ENCODE peak calls at places on chromosomes 7 and 10, in five cellular contexts. X is naive thymus-derived CD4-positive, alpha-beta T cell; O is PC-9; R is spleen; F is lower lobe of right lung. Z is an unnamed sample. For H3K4me1 and H3K36me3, the result is how much of the 10 kb centered on the place peaks cover.

GRCh38 chr7:80528689-80529088 is 16.8 kb upstream of the GNAT3 start:
- DNase-seq in X (no peak), F (no peak), R (no peak), O (no peak), Z (no peak)

GRCh38 chr7:44977304-44977858 is 1.4 kb downstream of the MYO1G start:
- DNase-seq in F (no peak), O (peak), R (peak), X (peak), Z (no peak)

GRCh38 chr7:81264116-81264515 is 345.3 kb upstream of the SEMA3C start:
- DNase-seq in X (no peak), O (peak), F (no peak), R (no peak), Z (no peak)

GRCh38 chr7:126818393-126819196 is 434.1 kb downstream of the GRM8 start:
- DNase-seq in O (no peak), R (no peak), F (no peak), X (no peak), Z (no peak)

GRCh38 chr10:125194814-125195213 is 34.5 kb upstream of the CTBP2 start:
- DNase-seq in R (peak), O (no peak), X (no peak), F (no peak), Z (no peak)

GRCh38 chr10:65419629-65420028 is 1506.2 kb upstream of the LRRTM3 start:
- DNase-seq in X (no peak), O (no peak), F (no peak), R (no peak), Z (no peak)

GRCh38 chr10:42960491-42961155 is 116.2 kb upstream of the RET start:
- DNase-seq in R (peak), F (peak), O (peak), X (no peak), Z (peak)

GRCh38 chr7:110809832-110810231 is 281.1 kb upstream of the LRRN3 start:
- DNase-seq in O (no peak), X (no peak), R (no peak), F (no peak), Z (no peak)

GRCh38 chr7:29328811-29329210 is 134.2 kb downstream of the CHN2 start:
- DNase-seq in O (no peak), X (no peak), R (no peak), F (no peak), Z (peak)

GRCh38 chr7:48139461-48139860 is 31.8 kb upstream of the ABCA13 start:
- DNase-seq in F (no peak), R (no peak), O (no peak), X (no peak), Z (peak)

GRCh38 chr7:135966341-135967043 is 10.7 kb downstream of the MTPN start:
- DNase-seq in X (no peak), O (no peak), F (no peak), R (no peak), Z (no peak)

GRCh38 chr7:22196429-22196828 is 160.5 kb downstream of the RAPGEF5 start:
- DNase-seq in X (no peak), O (no peak), F (no peak), R (no peak), Z (no peak)

GRCh38 chr7:22195402-22195801 is 161.6 kb downstream of the RAPGEF5 start:
- DNase-seq in X (no peak), R (no peak), F (no peak), O (no peak), Z (no peak)

GRCh38 chr7:22200238-22200637 is 156.7 kb downstream of the RAPGEF5 start:
- DNase-seq in F (no peak), X (no peak), O (no peak), R (no peak), Z (no peak)

GRCh38 chr7:22194633-22195273 is 162.2 kb downstream of the RAPGEF5 start:
- DNase-seq in F (no peak), R (no peak), X (no peak), O (no peak), Z (no peak)

DNA sequence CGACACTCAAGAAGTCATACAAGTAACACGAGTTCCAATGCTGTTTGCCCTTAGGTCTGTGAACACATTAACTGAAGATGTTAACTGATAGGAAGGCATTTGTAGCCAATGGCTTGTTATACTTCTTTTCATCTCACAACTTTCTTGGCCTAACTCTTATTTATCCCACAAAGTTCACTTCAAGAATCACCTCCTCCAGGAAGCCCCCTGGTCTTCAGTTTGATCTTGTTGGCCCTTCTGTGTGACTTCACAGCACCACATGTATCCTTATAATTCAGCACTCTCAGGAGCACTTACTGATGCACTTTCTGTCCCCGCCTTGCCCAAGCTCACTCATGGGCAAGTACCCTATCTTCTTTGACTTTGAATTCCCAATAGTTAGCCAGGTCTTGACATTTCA is 159.6 kb downstream of the RAPGEF5 start:
- DNase-seq in R (no peak), F (no peak), O (no peak), X (no peak), Z (no peak)
- H3K4me1 ChIP-seq in R (half or more), F (under half), O (under half), X (under half), Z (under half)

DNA sequence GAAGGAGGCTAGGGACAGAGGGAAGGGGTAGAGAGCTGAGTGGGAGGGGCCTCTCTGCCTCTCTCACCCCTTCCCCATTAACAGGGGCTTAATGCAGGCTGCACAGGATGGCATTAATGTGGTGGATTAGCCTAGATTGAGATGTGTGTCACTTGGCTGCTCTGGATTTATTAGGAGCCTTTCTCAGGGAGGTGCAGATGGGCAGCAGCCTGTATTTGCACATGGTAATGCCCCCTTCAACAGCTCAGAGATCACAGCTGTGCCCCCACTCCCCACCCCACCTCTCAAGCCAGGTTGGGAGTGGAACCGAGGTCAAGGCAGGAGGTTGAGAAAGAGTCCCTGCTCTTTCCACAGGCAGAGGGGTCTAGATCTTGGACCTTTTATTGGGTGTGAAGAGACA is 7.3 kb downstream of the PITX3 start:
- DNase-seq in F (no peak), X (no peak), R (no peak), O (no peak), Z (no peak)
- H3K36me3 ChIP-seq in F (under half), X (under half), R (under half), O (under half), Z (under half)

DNA sequence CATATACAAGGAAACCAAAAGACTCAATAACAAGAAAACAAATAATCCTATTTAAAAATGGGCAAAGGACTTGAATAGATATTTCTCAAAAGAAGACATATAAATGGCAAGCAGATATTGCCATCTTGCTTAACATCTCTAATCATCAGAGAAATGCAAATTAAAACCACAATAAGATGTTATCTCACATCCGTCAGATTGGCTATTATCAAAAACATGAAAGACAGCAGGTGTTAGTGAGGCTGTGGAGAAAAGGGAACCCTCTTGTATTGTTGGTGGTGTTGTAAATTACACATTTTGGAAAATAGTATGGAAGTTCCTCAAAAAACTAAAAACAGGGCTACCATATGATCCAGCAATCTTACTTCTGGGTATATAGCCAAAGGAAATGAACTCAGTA is 25.7 kb downstream of the OPALIN start:
- DNase-seq in X (peak), O (no peak), R (no peak), F (no peak), Z (no peak)
- H3K4me1 ChIP-seq in X (under half), O (under half), R (under half), F (under half), Z (under half)

DNA sequence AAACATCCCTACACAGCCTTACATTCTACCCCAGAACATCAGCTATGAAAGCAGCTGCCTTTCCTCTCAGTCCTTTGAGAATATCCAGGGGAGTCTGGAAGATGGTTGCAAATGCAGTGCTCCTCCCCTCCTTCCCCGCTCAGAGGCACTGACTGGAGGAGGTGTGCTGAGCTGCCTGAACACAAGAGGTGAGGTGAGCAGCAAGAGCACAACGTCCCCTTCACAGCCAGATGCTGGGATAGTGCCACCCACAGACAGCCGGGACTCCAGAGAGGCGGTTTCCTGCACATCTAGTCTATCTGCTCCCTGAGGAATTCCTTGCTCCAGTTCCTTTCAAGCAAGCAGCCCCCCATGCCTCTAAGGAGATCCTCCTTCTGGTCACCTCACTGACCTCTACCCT is 74.2 kb downstream of the EZH2 start:
- DNase-seq in X (no peak), R (no peak), F (no peak), O (no peak), Z (no peak)
- H3K36me3 ChIP-seq in X (under half), R (half or more), F (under half), O (under half), Z (under half)

DNA sequence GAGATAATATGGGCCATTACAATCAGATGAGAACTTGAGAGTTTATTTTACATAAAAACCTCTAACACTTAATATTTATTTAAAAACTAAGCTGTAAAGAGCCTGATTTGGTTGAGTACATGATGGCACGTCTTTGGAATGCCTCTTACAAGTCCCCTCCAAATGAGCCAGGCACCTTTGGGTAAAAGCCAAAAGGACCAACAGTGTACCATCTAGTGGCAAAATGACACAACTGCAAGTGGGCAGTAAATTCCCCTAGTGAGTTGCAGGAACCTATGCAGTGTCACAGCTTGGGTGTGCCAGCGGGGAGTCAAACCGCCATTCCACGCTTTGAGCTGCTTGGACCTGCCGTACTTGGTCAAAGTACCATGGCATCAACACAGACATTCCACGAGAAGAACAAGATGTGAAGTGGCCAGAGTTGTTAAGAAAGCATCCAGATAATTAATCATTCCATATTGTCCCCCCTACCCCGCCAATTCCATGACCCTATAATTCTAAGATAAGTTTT is 115.3 kb downstream of the SORBS1 start:
- DNase-seq in X (no peak), F (peak), R (no peak), O (peak), Z (peak)
- H3K4me1 ChIP-seq in X (under half), F (under half), R (under half), O (under half), Z (under half)

DNA sequence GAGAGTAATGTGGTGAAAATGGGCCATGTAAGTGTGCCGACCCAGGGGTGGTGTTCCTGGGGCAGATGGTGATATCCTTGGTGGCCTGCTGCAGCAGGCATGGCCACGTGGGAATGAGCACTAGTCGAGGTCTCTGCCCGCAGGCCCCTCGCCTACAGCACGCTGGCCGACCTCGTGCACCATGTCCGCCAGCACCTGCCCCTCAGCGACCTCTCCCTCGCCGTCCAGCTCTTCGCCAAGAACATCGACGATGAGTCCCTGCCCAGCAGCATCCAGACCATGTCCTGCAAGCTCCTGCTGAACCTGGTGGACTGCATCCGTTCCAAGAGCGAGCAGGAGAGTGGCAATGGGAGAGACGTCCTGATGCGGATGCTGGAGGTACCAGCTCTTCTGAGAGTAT is 30.3 kb downstream of the TRRAP start:
- DNase-seq in O (no peak), F (no peak), R (no peak), X (no peak), Z (no peak)
- H3K36me3 ChIP-seq in O (under half), F (half or more), R (half or more), X (half or more), Z (half or more)